ENCODE peak calls at places on chromosome 10, in seven cellular contexts. U is fibroblast of mammary gland, H is dorsolateral prefrontal cortex, L is AG09309, V is adrenal gland, T is SK-N-SH, R is brain microvascular endothelial cell. Q is an unnamed sample.

GRCh38 chr10:120940299-120940900 is 89.2 kb downstream of the WDR11 start:
- DNase-seq in U (no peak), H (no peak), L (no peak), V (no peak), T (no peak), R (no peak), Q (no peak)

GRCh38 chr10:19750972-19751371 is 65.3 kb upstream of the PLXDC2 start:
- DNase-seq in U (no peak), H (no peak), L (no peak), V (no peak), T (no peak), R (no peak), Q (no peak)

GRCh38 chr10:79221110-79222051 is 125.9 kb upstream of the PPIF start:
- DNase-seq in U (peak), H (peak), L (no peak), V (peak), T (peak), R (peak), Q (peak)

GRCh38 chr10:112716076-112716475 is 234.0 kb upstream of the TCF7L2 start:
- DNase-seq in U (no peak), H (no peak), L (no peak), V (no peak), T (no peak), R (no peak), Q (no peak)

GRCh38 chr10:11742009-11742778 is at the start of gene ECHDC3:
- DNase-seq in U (peak), H (peak), L (no peak), V (peak), T (peak), R (peak), Q (no peak)

GRCh38 chr10:63491558-63492316 is 26.0 kb upstream of the JMJD1C start:
- DNase-seq in U (peak), H (no peak), L (peak), V (peak), T (no peak), R (peak), Q (peak)

GRCh38 chr10:10677479-10677878 is 340.2 kb upstream of the CELF2 start:
- DNase-seq in U (peak), H (no peak), L (no peak), V (peak), T (peak), R (peak), Q (peak)

GRCh38 chr10:70759769-70760168 is 25.4 kb downstream of the TBATA start:
- DNase-seq in U (peak), H (peak), L (no peak), V (no peak), T (no peak), R (no peak), Q (no peak)

GRCh38 chr10:132627736-132628512 is 90.3 kb downstream of the INPP5A start:
- DNase-seq in U (no peak), H (peak), L (no peak), V (no peak), T (peak), R (peak), Q (peak)

GRCh38 chr10:17368708-17369272 is 85.6 kb downstream of the ST8SIA6 start:
- DNase-seq in U (no peak), H (no peak), L (no peak), V (no peak), T (no peak), R (no peak), Q (no peak)

GRCh38 chr10:50512743-50513416 is 110.9 kb downstream of the SGMS1 start:
- DNase-seq in U (no peak), H (no peak), L (no peak), V (no peak), T (no peak), R (no peak), Q (no peak)

GRCh38 chr10:131911451-131911850 is 10.6 kb downstream of the PPP2R2D start:
- DNase-seq in U (no peak), H (no peak), L (no peak), V (no peak), T (no peak), R (no peak), Q (no peak)

GRCh38 chr10:46226232-46226631 is 60.6 kb upstream of the ANTXRL start:
- DNase-seq in U (no peak), H (peak), L (no peak), V (no peak), T (no peak), R (no peak), Q (no peak)

DNA sequence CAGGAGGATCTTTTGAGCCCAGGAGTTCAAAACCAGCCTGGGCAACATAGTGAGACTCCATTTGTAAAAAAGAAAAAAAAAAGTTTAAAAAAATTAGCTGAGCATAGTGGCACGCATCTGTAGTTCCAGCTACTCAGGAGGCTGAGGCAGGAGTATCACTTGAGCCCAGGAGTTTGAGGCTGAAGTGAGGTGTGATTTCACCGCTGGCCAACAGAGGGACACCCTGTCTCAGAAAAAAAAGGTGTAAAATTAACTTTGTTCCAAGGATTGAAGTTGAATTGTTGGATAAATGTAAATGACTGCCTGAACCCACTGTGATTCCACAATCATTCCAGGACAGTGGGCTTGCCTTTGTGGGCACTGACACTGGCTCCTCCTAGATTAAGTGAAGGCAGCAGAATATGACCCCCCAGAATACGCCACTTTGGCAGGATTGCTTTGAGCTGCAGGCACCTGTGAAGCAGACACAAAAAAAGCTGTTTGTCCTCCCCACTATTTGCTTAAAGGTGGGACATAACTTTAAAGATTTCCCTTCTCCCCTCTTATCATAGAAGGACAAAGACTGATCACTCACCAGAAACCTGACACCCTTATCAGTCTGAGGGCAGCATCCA is 57.2 kb upstream of the FOXI2 start:
- DNase-seq in U (no peak), H (no peak), L (no peak), V (no peak), T (no peak), R (no peak), Q (no peak)
- TF ChIP-seq CTCF in U (peak), H (no peak), L (no peak), V (no peak), T (peak), R (peak), Q (peak)

DNA sequence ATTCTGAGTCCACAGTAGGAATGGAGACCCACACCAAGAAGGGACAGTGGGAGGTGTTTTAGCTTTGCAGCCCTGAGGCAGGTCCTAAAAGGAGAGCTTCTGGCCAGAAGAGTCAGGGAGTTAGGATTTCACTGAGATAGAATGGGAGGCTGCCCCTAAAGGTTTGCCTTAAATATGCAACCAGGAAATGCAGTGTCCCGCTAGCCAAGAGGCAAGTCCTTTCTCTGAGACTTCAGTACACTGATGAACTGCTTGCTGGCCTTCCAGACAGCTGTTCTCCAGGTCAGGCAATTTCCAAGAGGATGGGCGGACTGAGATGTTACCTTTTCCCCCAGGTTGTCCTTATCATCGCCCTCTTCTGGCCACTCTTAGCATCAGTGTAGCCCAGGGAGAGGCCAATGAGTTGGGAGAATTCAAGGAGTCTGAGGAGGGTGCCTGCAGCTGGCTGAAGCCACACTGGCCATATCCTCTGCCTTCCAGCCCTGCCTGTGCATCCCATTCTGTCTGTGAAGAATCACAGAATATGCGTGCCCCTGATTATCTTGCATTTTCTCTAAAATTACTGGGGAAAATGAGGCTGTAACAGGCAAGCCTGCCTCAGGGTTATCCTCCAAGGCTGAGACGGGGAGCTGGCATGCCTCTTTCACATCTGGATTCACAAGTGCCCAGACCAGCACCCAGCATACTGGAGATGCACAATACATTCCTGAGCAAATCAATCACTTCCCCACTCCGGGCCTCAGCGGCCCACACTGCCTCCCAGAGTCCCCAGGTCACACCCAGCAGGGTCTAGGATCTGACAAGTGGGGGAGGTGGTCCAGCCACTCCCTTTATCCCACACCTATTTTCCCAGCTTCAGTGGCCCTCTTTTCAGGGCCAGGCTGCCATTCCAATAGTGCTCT is 2.4 kb downstream of the TLL2 start:
- DNase-seq in U (peak), H (no peak), L (no peak), V (peak), T (peak), R (no peak), Q (peak)
- TF ChIP-seq CTCF in U (peak), H (peak), L (peak), V (peak), T (peak), R (peak), Q (peak)

GRCh38 chr10:23358357-23358756 is 13.8 kb upstream of the C10orf67 start:
- DNase-seq in U (peak), H (no peak), L (no peak), V (no peak), T (no peak), R (peak), Q (peak)
- TF ChIP-seq CTCF in U (peak), H (peak), L (peak), V (no peak), T (peak), R (peak), Q (peak)

DNA sequence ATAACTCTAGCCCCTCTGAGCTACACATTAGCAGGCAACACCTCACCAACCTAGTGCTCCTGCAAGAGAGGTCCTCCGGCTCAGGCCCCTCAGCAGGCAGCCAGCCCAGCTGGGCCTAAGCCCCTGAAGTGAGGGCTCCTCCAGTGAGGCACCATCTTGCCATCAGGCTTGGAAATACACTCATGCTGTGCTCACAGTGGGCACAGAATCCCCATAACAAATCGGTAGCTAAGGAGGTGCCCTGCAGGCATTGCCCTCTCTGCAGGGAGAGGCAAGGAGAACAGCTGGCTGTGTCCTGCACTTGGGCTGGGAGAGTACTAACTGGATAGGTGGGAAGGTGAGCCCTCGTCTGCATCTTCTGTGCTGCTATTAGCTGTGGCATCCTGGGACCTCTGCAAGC is 3.7 kb upstream of the C10orf71 start:
- DNase-seq in U (no peak), H (no peak), L (no peak), V (no peak), T (no peak), R (no peak), Q (no peak)
- TF ChIP-seq CTCF in U (no peak), H (no peak), L (no peak), V (no peak), T (no peak), R (no peak), Q (no peak)

GRCh38 chr10:78211476-78212110 is 177.9 kb downstream of the RPS24 start:
- DNase-seq in U (peak), H (peak), L (peak), V (peak), T (peak), R (peak), Q (peak)
- TF ChIP-seq CTCF in U (peak), H (peak), L (peak), V (peak), T (peak), R (peak), Q (peak)

GRCh38 chr10:125369382-125370326 is 209.3 kb upstream of the CTBP2 start:
- DNase-seq in U (no peak), H (no peak), L (no peak), V (no peak), T (no peak), R (no peak), Q (no peak)

GRCh38 chr10:125373546-125373945 is 213.2 kb upstream of the CTBP2 start:
- DNase-seq in U (no peak), H (no peak), L (no peak), V (no peak), T (no peak), R (no peak), Q (no peak)

GRCh38 chr10:125375210-125375609 is 214.8 kb upstream of the CTBP2 start:
- DNase-seq in U (no peak), H (no peak), L (no peak), V (no peak), T (no peak), R (no peak), Q (no peak)

DNA sequence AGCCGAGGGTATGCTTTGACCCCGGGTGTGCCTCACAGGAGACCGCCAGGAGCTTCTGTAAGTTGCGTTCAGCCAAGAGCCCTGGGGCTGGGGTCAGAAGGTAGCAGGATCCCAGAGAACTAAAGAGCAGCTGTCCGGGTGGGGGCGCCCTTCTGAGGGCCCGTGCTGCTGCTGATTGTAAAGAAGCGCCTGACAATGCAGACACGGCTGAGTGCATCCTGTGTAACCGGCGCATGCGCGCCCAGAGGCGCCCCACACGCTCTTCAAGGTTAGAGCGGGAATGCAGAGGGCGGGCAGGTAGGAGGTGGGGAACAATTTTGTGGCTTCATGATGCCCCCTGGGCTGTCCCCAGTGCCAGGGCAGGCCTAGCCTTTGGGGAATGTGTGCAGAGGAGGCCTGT is 210.2 kb upstream of the CTBP2 start:
- DNase-seq in U (no peak), H (no peak), L (no peak), V (no peak), T (no peak), R (no peak), Q (no peak)
- TF ChIP-seq CTCF in U (no peak), H (no peak), L (peak), V (no peak), T (no peak), R (peak), Q (no peak)

GRCh38 chr10:21347043-21347799 is 178.3 kb downstream of the SKIDA1 start:
- DNase-seq in U (peak), H (no peak), L (no peak), V (no peak), T (no peak), R (no peak), Q (no peak)

GRCh38 chr10:21349912-21350286 is 175.6 kb downstream of the SKIDA1 start:
- DNase-seq in U (no peak), H (no peak), L (no peak), V (no peak), T (no peak), R (no peak), Q (peak)

GRCh38 chr10:21355591-21356011 is 169.9 kb downstream of the SKIDA1 start:
- DNase-seq in U (no peak), H (no peak), L (no peak), V (no peak), T (no peak), R (no peak), Q (peak)

DNA sequence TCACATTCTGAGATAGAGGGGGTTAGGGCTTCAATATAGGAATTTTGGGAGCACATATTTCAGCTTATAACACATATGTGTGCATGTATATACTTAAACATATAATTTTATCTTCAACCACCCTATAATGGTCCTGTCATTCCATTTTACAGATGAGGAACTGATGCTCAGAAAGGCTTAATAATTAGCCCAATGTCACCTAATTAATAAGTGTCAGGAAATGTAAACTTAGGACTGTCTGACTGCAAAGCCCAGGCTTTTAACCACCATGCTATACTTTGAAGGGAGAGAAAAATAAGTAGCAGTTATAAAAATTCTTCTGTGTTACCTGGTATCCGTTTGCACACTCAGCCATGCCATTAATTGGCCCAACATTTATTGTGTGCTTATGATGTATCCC is 172.6 kb downstream of the SKIDA1 start:
- DNase-seq in U (no peak), H (no peak), L (no peak), V (no peak), T (no peak), R (no peak), Q (no peak)
- TF ChIP-seq CTCF in U (no peak), H (no peak), L (no peak), V (no peak), T (no peak), R (no peak), Q (no peak)

GRCh38 chr10:98795467-98795866 is 348.7 kb upstream of the HPS1 start:
- DNase-seq in U (no peak), H (no peak), L (no peak), V (no peak), T (no peak), R (no peak), Q (no peak)

DNA sequence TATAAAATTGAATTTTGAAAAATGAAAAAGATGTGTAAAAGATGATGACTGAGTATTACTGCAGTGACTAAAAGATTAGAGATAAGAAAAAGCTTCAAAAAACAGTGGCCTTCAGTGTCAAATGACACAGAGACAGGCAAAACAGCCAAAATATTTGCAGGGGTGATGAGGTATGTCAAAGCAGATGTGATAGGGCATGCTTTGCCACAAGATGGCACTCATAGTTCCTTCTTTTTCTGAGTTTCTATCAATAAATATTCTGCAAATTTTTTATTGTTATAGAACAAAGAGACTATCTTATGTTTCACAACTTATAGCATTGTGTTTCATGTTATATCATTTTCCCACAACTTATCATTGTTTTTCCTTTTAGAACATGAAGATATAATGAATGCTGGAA is 344.1 kb upstream of the HPS1 start:
- DNase-seq in U (peak), H (no peak), L (no peak), V (no peak), T (peak), R (no peak), Q (peak)
- TF ChIP-seq CTCF in U (peak), H (peak), L (peak), V (peak), T (peak), R (no peak), Q (peak)

Q was measured in cardiac muscle cell.